ENCODE peak calls at places on chromosomes 4 and X, in ten cellular contexts. N is fibroblast of lung, G is AG10803, R is AG04450, Z is psoas muscle, E is colonic mucosa, V is left ventricle myocardium inferior, O is HFFc6, Y is natural killer cell, L is fibroblast of the aortic adventitia. W is an unnamed sample.

GRCh38 chrX:1658083-1658463 is 43.2 kb downstream of the ASMT start:
- DNase-seq in L (no peak), Z (no peak), V (no peak), O (no peak), R (no peak), Y (peak; percentile 23), G (no peak), N (no peak), E (no peak), W (no peak)

GRCh38 chr4:66300336-66300934 is 630.1 kb upstream of the EPHA5 start:
- DNase-seq in N (no peak), Z (no peak), V (no peak), L (peak; percentile 17), O (no peak), R (no peak), E (no peak), Y (no peak), G (no peak), W (no peak)

GRCh38 chr4:996994-997374 is 3.8 kb upstream of the SLC26A1 start:
- DNase-seq in O (no peak), E (no peak), G (no peak), N (no peak), Y (no peak), Z (no peak), L (no peak), V (no peak), R (no peak), W (no peak)

GRCh38 chrX:57447856-57448255 is 144.0 kb upstream of the ZXDB start:
- DNase-seq in N (no peak), G (no peak), E (no peak), O (no peak), Z (no peak), R (no peak), L (no peak), Y (no peak), V (no peak), W (no peak)

GRCh38 chrX:129115104-129115503 is 408.2 kb downstream of the SMARCA1 start:
- DNase-seq in G (no peak), E (peak; percentile 48), Y (no peak), N (peak; percentile 0), O (no peak), R (no peak), L (no peak), V (no peak), Z (no peak), W (peak; percentile 21)

GRCh38 chr4:124144302-124144701 is 568.2 kb downstream of the ANKRD50 start:
- DNase-seq in Z (no peak), N (no peak), R (no peak), O (no peak), L (peak; percentile 65), V (no peak), Y (no peak), E (no peak), G (peak; percentile 4), W (no peak)

GRCh38 chr4:127708985-127709384 is 21.2 kb upstream of the SLC25A31 start:
- DNase-seq in V (no peak), Y (no peak), Z (no peak), E (no peak), L (peak; percentile 76), R (peak; percentile 7), O (peak; percentile 84), N (peak; percentile 76), G (peak; percentile 42), W (peak; percentile 97)

GRCh38 chrX:80181079-80181478 is 166.5 kb downstream of the TBX22 start:
- DNase-seq in Z (no peak), R (no peak), E (no peak), Y (no peak), N (no peak), G (no peak), O (no peak), L (peak; percentile 1), V (no peak), W (no peak)

GRCh38 chr4:59608466-59608865 is 1591.7 kb upstream of the ADGRL3 start:
- DNase-seq in Z (no peak), Y (no peak), N (no peak), L (peak; percentile 38), E (no peak), O (no peak), G (peak; percentile 5), V (no peak), R (no peak), W (no peak)

GRCh38 chr4:166421556-166422156 is 548.6 kb downstream of the TLL1 start:
- DNase-seq in Y (no peak), G (peak; percentile 19), V (no peak), L (peak; percentile 86), N (peak; percentile 64), O (peak; percentile 64), R (no peak), E (no peak), Z (no peak), W (no peak)

GRCh38 chr4:10622728-10623127 is 61.8 kb downstream of the CLNK start:
- DNase-seq in G (no peak), R (no peak), N (peak; percentile 29), O (no peak), E (no peak), Y (no peak), V (no peak), Z (no peak), L (no peak), W (no peak)

GRCh38 chr4:4780634-4781287 is 78.7 kb upstream of the MSX1 start:
- DNase-seq in G (peak; percentile 88), E (no peak), O (peak; percentile 65), R (peak; percentile 27), L (peak; percentile 88), V (no peak), N (peak; percentile 66), Z (no peak), Y (no peak), W (no peak)

GRCh38 chr4:177508662-177509061 is 66.4 kb upstream of the AGA start:
- DNase-seq in R (no peak), L (no peak), E (no peak), O (no peak), N (no peak), G (no peak), Z (no peak), V (no peak), Y (no peak), W (no peak)

GRCh38 chr4:177512646-177513045 is 70.4 kb upstream of the AGA start:
- DNase-seq in V (no peak), R (no peak), O (no peak), N (no peak), Z (no peak), L (no peak), E (no peak), G (no peak), Y (no peak), W (no peak)

GRCh38 chr4:177509346-177509745 is 67.1 kb upstream of the AGA start:
- DNase-seq in E (no peak), V (no peak), N (no peak), Y (no peak), R (no peak), Z (no peak), G (no peak), O (no peak), L (no peak), W (no peak)

DNA sequence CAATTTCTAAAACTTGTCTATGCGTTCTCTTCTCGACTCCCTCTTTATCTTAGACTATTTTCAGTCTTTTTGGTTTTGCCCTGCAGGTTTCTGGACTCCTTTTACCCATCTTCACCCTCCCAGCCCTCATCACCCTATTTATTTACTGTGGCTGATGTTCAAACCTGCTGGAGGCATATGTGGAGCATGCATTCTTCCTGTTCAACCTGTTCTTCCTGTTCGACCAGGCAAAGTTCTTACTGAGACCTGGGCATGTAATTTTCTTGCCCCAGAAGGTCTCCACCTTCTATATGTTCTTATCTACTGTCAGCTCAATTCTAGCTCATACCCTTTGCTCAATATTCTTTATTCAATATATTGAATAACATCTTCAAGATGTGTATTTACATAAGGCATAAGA is 69.4 kb upstream of the AGA start:
- DNase-seq in Y (no peak), N (no peak), L (no peak), G (no peak), O (no peak), V (no peak), E (peak; percentile 91), R (no peak), Z (no peak), W (peak; percentile 96)
- TF ChIP-seq CTCF in Y (no peak), N (no peak), L (no peak), G (no peak), O (no peak), V (no peak), E (no peak), R (no peak), Z (no peak), W (no peak)

DNA sequence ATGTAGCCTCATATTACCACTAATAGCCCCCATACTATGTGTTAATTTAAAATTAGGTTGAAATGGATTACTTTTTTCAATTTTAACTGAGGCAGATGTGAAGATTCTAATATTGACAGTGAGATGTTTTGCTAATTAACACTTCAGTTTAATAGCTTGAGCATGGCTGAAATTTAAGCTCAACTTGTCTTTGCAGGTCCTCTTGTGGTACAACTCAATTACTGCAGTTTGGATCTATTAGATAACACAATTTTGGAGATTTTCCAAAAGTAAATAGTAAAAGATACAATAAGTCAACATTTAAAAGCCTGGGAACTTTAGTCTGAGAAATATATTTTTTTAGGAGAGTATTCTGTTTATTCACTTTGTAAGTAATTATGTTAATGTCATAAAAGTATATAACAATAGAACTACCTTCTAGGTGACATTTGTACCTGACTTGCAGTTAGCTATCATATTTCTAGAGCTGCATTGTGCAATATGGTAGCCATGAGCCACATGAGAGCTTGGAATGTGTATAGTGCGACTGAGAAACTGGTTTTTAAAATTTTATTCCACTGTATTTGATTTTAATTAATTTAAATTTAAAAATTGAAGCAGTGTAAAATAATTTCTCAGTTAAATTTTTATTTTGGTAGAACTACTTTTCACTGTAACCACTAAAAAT is 73.1 kb upstream of the FMR1 start:
- DNase-seq in O (no peak), R (no peak), N (peak; percentile 0), V (no peak), E (no peak), L (no peak), G (no peak), Y (no peak), Z (no peak), W (peak; percentile 23)
- TF ChIP-seq CTCF in O (peak; percentile 37), R (no peak), N (no peak), V (no peak), E (no peak), L (no peak), G (peak; percentile 11), Y (no peak), Z (no peak), W (peak; percentile 53)

GRCh38 chr4:189096717-189097116 is 844.0 kb upstream of the FRG1 start:
- DNase-seq in E (no peak), R (no peak), Z (no peak), Y (no peak), O (no peak), G (no peak), N (no peak), L (no peak), V (no peak), W (no peak)
- TF ChIP-seq CTCF in E (no peak), R (no peak), Z (no peak), Y (no peak), O (peak; percentile 43), G (no peak), N (no peak), L (no peak), V (no peak), W (no peak)

DNA sequence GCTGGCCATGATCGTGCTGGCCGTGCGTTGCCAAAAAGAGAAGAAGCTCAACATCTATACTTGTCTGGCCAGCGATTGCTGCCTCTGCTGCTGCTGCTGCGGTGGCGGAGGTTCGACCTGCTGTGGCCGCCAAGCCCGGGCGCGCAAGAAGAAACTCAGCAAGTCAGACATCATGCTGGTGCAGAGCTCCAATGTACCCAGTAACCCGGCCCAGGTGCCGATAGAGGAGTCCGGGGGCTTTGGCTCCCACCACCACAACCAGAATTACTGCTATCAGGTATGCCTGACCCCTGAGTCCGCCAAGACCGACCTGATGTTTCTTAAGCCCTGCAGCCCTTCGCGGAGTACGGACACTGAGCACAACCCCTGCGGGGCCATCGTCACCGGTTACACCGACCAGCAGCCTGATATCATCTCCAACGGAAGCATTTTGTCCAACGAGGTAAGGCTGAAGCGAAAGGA is 3.3 kb downstream of the PCDH10 start:
- DNase-seq in Y (no peak), G (no peak), E (no peak), L (no peak), O (no peak), V (no peak), N (peak; percentile 21), Z (no peak), R (no peak), W (no peak)
- TF ChIP-seq CTCF in Y (no peak), G (no peak), E (no peak), L (no peak), O (no peak), V (no peak), N (no peak), Z (no peak), R (no peak), W (no peak)